ENCODE peak calls at places on chromosomes 2 and 18, in six cellular contexts. Q is breast epithelium, N is choroid plexus epithelial cell, O is HepG2, J is AG04450, U is upper lobe of right lung. A is an unnamed sample.

GRCh38 chr2:205849136-205849535 is 166.8 kb downstream of the NRP2 start:
- DNase-seq in Q (peak), N (no peak), O (no peak), J (no peak), U (no peak), A (no peak)

GRCh38 chr2:214297424-214297823 is 113.4 kb upstream of the VWC2L start:
- DNase-seq in Q (no peak), N (no peak), O (no peak), J (no peak), U (no peak), A (no peak)

GRCh38 chr2:128643221-128644065 is 324.8 kb upstream of the HS6ST1 start:
- DNase-seq in Q (no peak), N (no peak), O (no peak), J (no peak), U (peak), A (no peak)

GRCh38 chr2:84946204-84947009 is 24.6 kb upstream of the KCMF1 start:
- DNase-seq in Q (no peak), N (peak), O (peak), J (no peak), U (no peak), A (no peak)

GRCh38 chr2:188519133-188519532 is 227.5 kb downstream of the GULP1 start:
- DNase-seq in Q (no peak), N (peak), O (no peak), J (no peak), U (no peak), A (no peak)

GRCh38 chr2:200506679-200507078 is 3.2 kb downstream of the KCTD18 start:
- DNase-seq in Q (no peak), N (no peak), O (no peak), J (no peak), U (no peak), A (no peak)

GRCh38 chr2:130797493-130798435 is 39.0 kb upstream of the ARHGEF4 start:
- DNase-seq in Q (peak), N (peak), O (peak), J (peak), U (peak), A (peak)

GRCh38 chr2:201900362-201900761 is 94.0 kb downstream of the CDK15 start:
- DNase-seq in Q (no peak), N (no peak), O (no peak), J (no peak), U (no peak), A (no peak)

GRCh38 chr2:181234429-181235410 is 222.5 kb upstream of the ITGA4 start:
- DNase-seq in Q (no peak), N (no peak), O (no peak), J (no peak), U (no peak), A (no peak)

GRCh38 chr2:27322766-27323591 is at the start of gene MPV17:
- DNase-seq in Q (peak), N (peak), O (peak), J (peak), U (peak), A (peak)

GRCh38 chr2:37366773-37367172 is 22.3 kb downstream of the QPCT start:
- DNase-seq in Q (no peak), N (no peak), O (no peak), J (no peak), U (no peak), A (no peak)

GRCh38 chr18:26711806-26712205 is 153.7 kb downstream of the AQP4 start:
- DNase-seq in Q (no peak), N (no peak), O (no peak), J (no peak), U (no peak), A (no peak)

GRCh38 chr2:218810251-218810650 is 21.4 kb downstream of the PRKAG3 start:
- DNase-seq in Q (no peak), N (no peak), O (no peak), J (peak), U (no peak), A (no peak)

GRCh38 chr18:7492385-7492784 is 74.7 kb upstream of the PTPRM start:
- DNase-seq in Q (no peak), N (no peak), O (no peak), J (no peak), U (no peak), A (no peak)

GRCh38 chr2:88545118-88545517 is 82.1 kb downstream of the EIF2AK3 start:
- DNase-seq in Q (no peak), N (peak), O (peak), J (no peak), U (no peak), A (no peak)

GRCh38 chr18:23970161-23971153 is 44.1 kb upstream of the TTC39C start:
- DNase-seq in Q (no peak), N (no peak), O (no peak), J (no peak), U (no peak), A (no peak)

GRCh38 chr18:55641501-55641900 is 53.5 kb upstream of the TCF4 start:
- DNase-seq in Q (no peak), N (no peak), O (no peak), J (no peak), U (no peak), A (no peak)

GRCh38 chr2:224849264-224849663 is 133.1 kb upstream of the CCDC195 start:
- DNase-seq in Q (peak), N (peak), O (no peak), J (no peak), U (no peak), A (no peak)

GRCh38 chr18:51330739-51331138 is 133.3 kb upstream of the MEX3C start:
- DNase-seq in Q (no peak), N (no peak), O (no peak), J (no peak), U (no peak), A (no peak)

GRCh38 chr18:3062798-3063563 is 50.0 kb upstream of the LPIN2 start:
- DNase-seq in Q (no peak), N (peak), O (peak), J (no peak), U (peak), A (peak)

GRCh38 chr2:120863661-120864320 is 128.1 kb downstream of the GLI2 start:
- DNase-seq in Q (no peak), N (peak), O (no peak), J (no peak), U (peak), A (no peak)

GRCh38 chr2:24111407-24111861 is 11.7 kb downstream of the PFN4 start:
- DNase-seq in Q (no peak), N (peak), O (no peak), J (no peak), U (no peak), A (no peak)

GRCh38 chr2:234241656-234242445 is 191.3 kb downstream of the SPP2 start:
- DNase-seq in Q (no peak), N (peak), O (no peak), J (no peak), U (no peak), A (peak)

GRCh38 chr18:43422483-43422882 is 145.2 kb upstream of the SYT4 start:
- DNase-seq in Q (no peak), N (peak), O (no peak), J (no peak), U (no peak), A (no peak)

GRCh38 chr2:46299365-46300263 is 2.4 kb downstream of the EPAS1 start:
- DNase-seq in Q (peak), N (peak), O (peak), J (no peak), U (peak), A (no peak)

GRCh38 chr2:17515652-17516051 is 2.6 kb downstream of the RAD51AP2 start:
- DNase-seq in Q (no peak), N (no peak), O (no peak), J (no peak), U (no peak), A (no peak)

GRCh38 chr2:54988612-54989011 is 61.6 kb downstream of the RTN4 start:
- DNase-seq in Q (no peak), N (no peak), O (no peak), J (no peak), U (no peak), A (no peak)

GRCh38 chr2:231110551-231110950 is 14.3 kb downstream of the HTR2B start:
- DNase-seq in Q (no peak), N (peak), O (no peak), J (no peak), U (no peak), A (peak)

GRCh38 chr2:171210864-171211431 is 50.3 kb upstream of the TLK1 start:
- DNase-seq in Q (no peak), N (no peak), O (no peak), J (peak), U (no peak), A (no peak)

GRCh38 chr2:61220768-61221167 is 58.8 kb downstream of the C2orf74 start:
- DNase-seq in Q (no peak), N (peak), O (no peak), J (no peak), U (no peak), A (no peak)

GRCh38 chr18:23662309-23663263 is at the start of gene ANKRD29:
- DNase-seq in Q (no peak), N (no peak), O (no peak), J (no peak), U (peak), A (no peak)

GRCh38 chr2:20057268-20057667 is 5.8 kb upstream of the LAPTM4A start:
- DNase-seq in Q (no peak), N (no peak), O (no peak), J (no peak), U (no peak), A (no peak)

GRCh38 chr2:158403237-158403636 is 53.3 kb downstream of the CCDC148 start:
- DNase-seq in Q (no peak), N (peak), O (no peak), J (no peak), U (no peak), A (no peak)

GRCh38 chr2:74199275-74199701 is 873 bp downstream of the MTHFD2 start:
- DNase-seq in Q (peak), N (no peak), O (no peak), J (no peak), U (no peak), A (no peak)

GRCh38 chr2:10392100-10392499 is 56.0 kb downstream of the ODC1 start:
- DNase-seq in Q (no peak), N (no peak), O (no peak), J (no peak), U (no peak), A (no peak)

DNA sequence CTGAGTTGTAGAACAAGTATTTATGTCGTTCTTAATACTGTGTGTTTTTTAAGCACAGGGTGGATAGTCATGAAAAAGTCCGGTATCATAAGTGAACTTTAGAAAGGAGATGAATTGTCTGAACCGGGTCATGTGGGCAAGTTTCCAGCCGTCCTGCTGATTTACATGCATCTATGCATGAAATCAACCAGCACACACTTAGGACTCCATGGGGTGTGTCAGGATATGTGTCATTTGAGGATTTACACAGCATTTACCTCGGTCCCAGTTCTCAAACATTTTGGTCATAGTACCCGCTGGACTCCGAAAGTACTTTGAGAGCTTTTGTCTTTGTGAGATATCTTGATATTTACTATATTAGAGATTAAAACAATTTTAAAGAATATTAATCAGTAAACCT is 47.5 kb upstream of the TWSG1 start:
- DNase-seq in Q (no peak), N (no peak), O (no peak), J (no peak), U (no peak), A (no peak)
- H3K4me3 ChIP-seq in Q (no peak), N (no peak), O (no peak), J (no peak), U (no peak), A (no peak)

DNA sequence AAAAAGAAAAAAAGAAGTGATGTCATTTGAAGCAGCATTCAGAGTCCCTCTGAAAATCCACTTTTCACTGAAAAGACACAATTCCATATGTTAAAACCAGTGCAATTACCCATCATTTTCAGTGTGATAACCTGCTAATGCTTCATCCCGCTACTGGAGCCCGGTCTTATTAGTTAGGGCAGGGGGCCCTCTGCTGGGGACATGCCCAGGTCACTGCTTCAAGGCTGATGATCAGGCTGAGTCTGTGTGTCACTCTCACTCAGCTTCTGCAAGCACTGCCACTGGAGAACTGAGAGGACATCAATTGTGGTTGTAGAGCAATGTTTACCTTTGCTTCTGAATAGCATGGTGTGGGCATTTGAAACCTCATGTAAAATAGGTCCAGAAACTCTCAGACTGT is 49.1 kb upstream of the NXPH2 start:
- DNase-seq in Q (no peak), N (peak), O (peak), J (no peak), U (no peak), A (no peak)
- TF ChIP-seq CTCF in Q (no peak), N (peak), O (peak), J (peak), U (peak), A (peak)

DNA sequence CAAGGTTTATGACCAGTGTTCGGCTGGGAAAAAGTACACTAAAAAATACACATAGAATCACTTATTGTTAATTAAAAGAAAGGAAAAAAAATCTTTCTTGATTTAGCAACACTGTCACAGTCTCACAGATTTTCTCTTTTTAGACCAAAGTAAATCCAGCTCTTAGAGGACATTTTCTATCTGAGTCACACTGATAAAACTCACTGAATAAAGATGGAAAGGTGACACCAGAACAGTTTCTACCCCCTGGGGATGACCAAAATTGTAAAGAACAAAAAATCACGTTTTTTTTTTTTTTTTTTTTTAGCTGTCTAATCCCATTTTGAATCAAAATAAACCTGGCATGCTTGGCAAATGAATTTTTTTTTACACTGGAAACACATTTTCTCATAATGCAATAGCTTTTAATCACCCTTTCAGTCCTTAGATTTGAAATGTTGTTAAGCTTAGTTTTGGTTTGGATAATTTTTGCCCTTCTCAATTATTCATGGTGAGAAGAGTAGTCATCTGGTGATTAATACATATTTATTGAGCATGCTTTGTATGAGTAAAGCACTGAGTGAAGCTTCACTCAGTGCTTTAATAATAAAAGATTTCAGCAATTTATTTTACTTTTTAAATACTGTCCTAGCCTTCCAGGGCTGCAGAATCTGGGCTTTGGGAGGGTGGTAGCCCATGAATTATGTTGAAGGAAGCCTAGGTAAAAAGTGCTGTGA is 886.3 kb downstream of the SLC4A3 start:
- DNase-seq in Q (no peak), N (no peak), O (no peak), J (no peak), U (no peak), A (no peak)
- H3K4me3 ChIP-seq in Q (no peak), N (no peak), O (no peak), J (no peak), U (no peak), A (no peak)

GRCh38 chr18:21313576-21313975 is 71.5 kb downstream of the GREB1L start:
- DNase-seq in Q (no peak), N (no peak), O (no peak), J (no peak), U (no peak), A (no peak)

GRCh38 chr18:21305621-21306020 is 63.6 kb downstream of the GREB1L start:
- DNase-seq in Q (no peak), N (no peak), O (no peak), J (no peak), U (no peak), A (no peak)

GRCh38 chr18:21307578-21307977 is 65.5 kb downstream of the GREB1L start:
- DNase-seq in Q (no peak), N (no peak), O (no peak), J (no peak), U (no peak), A (no peak)

GRCh38 chr18:21306368-21306767 is 64.3 kb downstream of the GREB1L start:
- DNase-seq in Q (no peak), N (no peak), O (no peak), J (no peak), U (no peak), A (no peak)

GRCh38 chr18:21309248-21309647 is 67.2 kb downstream of the GREB1L start:
- DNase-seq in Q (no peak), N (no peak), O (no peak), J (no peak), U (no peak), A (no peak)
- TF ChIP-seq CTCF in Q (no peak), N (no peak), O (no peak), J (no peak), U (no peak), A (no peak)

DNA sequence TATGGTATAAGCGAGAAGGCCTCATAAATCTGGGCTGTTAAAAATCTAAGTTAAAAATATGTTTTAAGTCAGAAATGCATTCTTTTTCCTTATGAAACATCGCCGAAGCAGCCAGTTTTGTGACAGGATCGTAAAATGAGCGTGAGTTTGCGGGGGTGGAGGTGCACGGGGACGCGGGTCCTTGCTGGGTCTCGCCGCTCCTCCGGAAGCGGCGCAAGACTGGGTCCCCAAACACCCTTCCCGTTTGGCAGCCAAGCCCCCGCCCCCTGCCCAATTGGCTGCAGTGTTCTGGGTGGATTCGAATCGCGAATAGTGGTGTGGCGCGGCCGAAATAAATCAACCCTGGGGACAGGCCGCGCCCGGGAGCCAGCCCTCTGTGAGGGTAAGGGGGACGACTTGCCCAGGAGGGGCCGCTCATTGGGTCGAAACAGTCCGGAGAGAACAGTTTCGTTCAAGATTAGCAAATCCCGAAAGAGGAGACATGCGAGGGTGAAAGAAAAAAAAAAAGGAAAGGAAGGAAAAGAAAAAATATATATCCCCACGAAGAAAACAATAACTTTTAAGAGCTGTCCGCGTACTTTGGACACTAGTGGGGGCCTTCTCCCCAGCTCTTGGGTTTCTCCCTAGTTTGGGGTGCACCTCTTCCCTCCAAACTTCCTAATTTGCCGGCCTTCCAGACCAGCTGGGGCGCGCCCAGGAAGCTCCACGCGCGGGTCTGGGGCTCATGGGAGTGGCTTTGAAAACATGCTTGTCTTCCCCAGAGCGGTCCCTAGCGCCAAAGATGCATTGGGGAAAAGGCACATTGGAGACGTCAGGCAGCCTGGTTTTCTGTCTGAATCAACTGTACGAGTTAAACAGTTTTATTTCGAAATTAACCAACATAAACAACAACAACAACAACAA is 3.1 kb upstream of the GATA6 start:
- DNase-seq in Q (no peak), N (no peak), O (no peak), J (no peak), U (peak), A (no peak)
- H3K4me3 ChIP-seq in Q (no peak), N (peak), O (no peak), J (no peak), U (peak), A (no peak)

DNA sequence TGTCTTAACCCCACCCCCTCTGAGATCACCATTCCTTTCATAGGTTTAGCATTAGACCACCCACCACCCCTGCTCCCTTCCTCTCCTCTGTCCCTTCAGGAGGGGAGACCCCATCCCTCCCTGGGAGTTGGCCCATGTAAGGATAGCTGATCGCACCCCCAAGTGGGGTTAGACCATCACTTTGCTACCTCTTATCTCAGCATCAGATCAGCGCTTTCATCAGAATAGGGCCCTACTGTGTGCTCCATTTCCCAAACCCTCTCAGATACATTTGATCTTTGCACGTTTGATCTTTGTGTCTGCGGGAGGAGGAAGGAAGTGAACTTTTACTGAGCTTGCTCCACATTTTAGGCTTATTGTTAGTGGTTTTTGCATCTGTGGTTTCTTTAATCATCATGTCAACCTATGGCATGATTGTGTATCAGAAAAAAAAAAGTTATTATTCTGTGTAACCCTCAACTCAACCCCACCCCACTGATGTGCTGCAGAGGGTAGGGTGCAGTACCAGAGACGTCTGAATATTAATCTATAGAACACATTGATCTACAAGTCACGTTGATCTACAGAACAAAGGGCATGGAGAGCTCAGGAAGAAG is 81.2 kb downstream of the PDCL3 start:
- DNase-seq in Q (no peak), N (no peak), O (no peak), J (no peak), U (no peak), A (no peak)
- TF ChIP-seq CTCF in Q (no peak), N (no peak), O (no peak), J (no peak), U (no peak), A (no peak)

A was measured in HFF-Myc.